ENCODE peak calls at places on chromosomes 4 and X, in ten cellular contexts. U, L, I, X, E, Z, G, Y, P and O are unnamed samples.
A peak's percentile ranks its signal among the peaks of the same experiment; 100 is the strongest.

GRCh38 chr4:25842229-25842840 is 20.5 kb downstream of the SEL1L3 start:
- DNase-seq in U (no peak), L (no peak), I (no peak), X (no peak), E (peak; percentile 34), Z (no peak), G (no peak), Y (no peak), P (no peak), O (no peak)

GRCh38 chr4:3335385-3335784 is 42.6 kb downstream of the RGS12 start:
- DNase-seq in U (no peak), L (no peak), I (no peak), X (no peak), E (no peak), Z (no peak), G (no peak), Y (no peak), P (no peak), O (no peak)

GRCh38 chr4:139419388-139419914 is 34.5 kb upstream of the RAB33B start:
- DNase-seq in U (peak; percentile 19), L (no peak), I (no peak), X (no peak), E (peak; percentile 15), Z (peak; percentile 87), G (no peak), Y (no peak), P (peak; percentile 19), O (no peak)

GRCh38 chr4:89039735-89040338 is 17.1 kb downstream of the FAM13A start:
- DNase-seq in U (no peak), L (no peak), I (no peak), X (no peak), E (no peak), Z (peak; percentile 61), G (no peak), Y (no peak), P (no peak), O (no peak)

GRCh38 chr4:88771883-88772450 is 74.3 kb upstream of the NAP1L5 start:
- DNase-seq in U (no peak), L (no peak), I (no peak), X (no peak), E (no peak), Z (no peak), G (no peak), Y (no peak), P (no peak), O (no peak)

GRCh38 chrX:147478899-147479298 is 432.8 kb upstream of the FMR1 start:
- DNase-seq in U (no peak), L (no peak), I (no peak), X (no peak), E (no peak), Z (no peak), G (no peak), Y (peak; percentile 11), P (no peak), O (no peak)

GRCh38 chr4:141352775-141353544 is 132.3 kb downstream of the ZNF330 start:
- DNase-seq in U (no peak), L (no peak), I (no peak), X (no peak), E (no peak), Z (peak; percentile 64), G (peak; percentile 28), Y (peak; percentile 74), P (no peak), O (no peak)

GRCh38 chr4:8350841-8351461 is 81.4 kb downstream of the HTRA3 start:
- DNase-seq in U (no peak), L (no peak), I (no peak), X (peak; percentile 60), E (no peak), Z (no peak), G (no peak), Y (no peak), P (no peak), O (no peak)

GRCh38 chrX:118948270-118948669 is 26.1 kb upstream of the LONRF3 start:
- DNase-seq in U (no peak), L (no peak), I (no peak), X (no peak), E (no peak), Z (no peak), G (no peak), Y (no peak), P (no peak), O (no peak)

GRCh38 chr4:2534904-2535385 is 1.5 kb upstream of the FAM193A start:
- DNase-seq in U (no peak), L (no peak), I (no peak), X (no peak), E (no peak), Z (no peak), G (no peak), Y (no peak), P (no peak), O (no peak)

GRCh38 chrX:16826207-16826606 is 39.9 kb downstream of the TXLNG start:
- DNase-seq in U (peak; percentile 45), L (no peak), I (no peak), X (no peak), E (no peak), Z (peak; percentile 52), G (peak; percentile 56), Y (no peak), P (peak; percentile 66), O (no peak)

GRCh38 chr4:4532371-4532770 is 9.5 kb downstream of the STX18 start:
- DNase-seq in U (no peak), L (no peak), I (no peak), X (no peak), E (no peak), Z (no peak), G (no peak), Y (no peak), P (no peak), O (no peak)